ENCODE peak calls at places on chromosome 15, in eight cellular contexts. L is GM23248; W is fibroblast of pulmonary artery; S is upper lobe of right lung; R is heart left ventricle; B is fibroblast of the aortic adventitia; T is AG04450; C is CD4-positive, CD25-positive, alpha-beta regulatory T cell. H is an unnamed sample.

GRCh38 chr15:68957686-68958085 is 27.4 kb downstream of the SPESP1 start:
- DNase-seq in R (no peak), C (no peak), W (no peak), L (no peak), B (no peak), T (no peak), S (peak), H (no peak)

GRCh38 chr15:82850731-82851130 is 41.3 kb downstream of the WHAMM start:
- DNase-seq in W (no peak), B (no peak), C (no peak), S (no peak), T (no peak), L (no peak), R (no peak), H (peak)

GRCh38 chr15:84833447-84833846 is 16.3 kb downstream of the ALPK3 start:
- DNase-seq in L (peak), C (no peak), R (peak), W (peak), S (no peak), T (no peak), B (peak), H (no peak)

GRCh38 chr15:59199775-59200465 is 6.7 kb upstream of the LDHAL6B start:
- DNase-seq in C (no peak), L (peak), B (peak), W (peak), R (no peak), S (no peak), T (no peak), H (no peak)

GRCh38 chr15:52370010-52370409 is 74.4 kb upstream of the MYO5C start:
- DNase-seq in L (peak), T (no peak), W (no peak), S (no peak), R (no peak), B (no peak), C (no peak), H (no peak)

GRCh38 chr15:43070249-43070648 is 35.6 kb downstream of the UBR1 start:
- DNase-seq in W (no peak), B (no peak), R (no peak), S (no peak), L (no peak), C (no peak), T (no peak), H (no peak)

GRCh38 chr15:100875495-100875894 is 4.1 kb upstream of the ALDH1A3 start:
- DNase-seq in S (no peak), C (no peak), W (no peak), R (no peak), L (no peak), B (no peak), T (no peak), H (no peak)

GRCh38 chr15:76206325-76206976 is 104.8 kb downstream of the ETFA start:
- DNase-seq in R (peak), T (no peak), L (no peak), C (no peak), W (peak), S (peak), B (peak), H (no peak)

GRCh38 chr15:87849181-87849580 is 407.4 kb downstream of the NTRK3 start:
- DNase-seq in R (no peak), L (peak), B (peak), W (peak), C (no peak), S (no peak), T (no peak), H (no peak)

GRCh38 chr15:69807752-69808151 is 290.0 kb downstream of the TLE3 start:
- DNase-seq in W (peak), C (no peak), S (no peak), B (no peak), T (no peak), L (peak), R (no peak), H (no peak)

GRCh38 chr15:80695099-80695910 is at the start of gene ABHD17C:
- DNase-seq in S (peak), L (peak), W (peak), T (no peak), B (peak), C (peak), R (peak), H (no peak)

GRCh38 chr15:40843885-40844542 is at the start of gene SPINT1:
- DNase-seq in S (peak), R (no peak), L (peak), T (no peak), B (no peak), W (no peak), C (peak), H (no peak)

GRCh38 chr15:62972814-62973213 is 69.7 kb upstream of the TPM1 start:
- DNase-seq in C (no peak), R (no peak), W (peak), L (peak), B (peak), S (no peak), T (peak), H (no peak)

GRCh38 chr15:65338823-65339222 is 34.3 kb downstream of the RNU5B-1 start:
- DNase-seq in R (no peak), B (no peak), C (no peak), L (no peak), W (no peak), T (no peak), S (no peak), H (no peak)

GRCh38 chr15:80549191-80549590 is 145.0 kb downstream of the ARNT2 start:
- DNase-seq in B (peak), S (no peak), C (no peak), L (peak), W (peak), R (no peak), T (peak), H (no peak)

GRCh38 chr15:99909914-99910313 is 176.7 kb upstream of the LYSMD4 start:
- DNase-seq in R (no peak), C (no peak), S (no peak), W (no peak), T (no peak), L (peak), B (no peak), H (no peak)

GRCh38 chr15:34124656-34125055 is 22.8 kb downstream of the PGBD4 start:
- DNase-seq in W (no peak), B (no peak), R (no peak), L (no peak), T (no peak), S (no peak), C (no peak), H (no peak)

GRCh38 chr15:90934256-90934948 is 683 bp upstream of the UNC45A start:
- DNase-seq in B (peak), W (peak), T (peak), R (peak), C (peak), L (peak), S (peak), H (peak)

GRCh38 chr15:45458746-45459403 is 63.7 kb downstream of the SLC30A4 start:
- DNase-seq in S (no peak), C (peak), T (no peak), R (peak), B (peak), W (peak), L (peak), H (peak)
- H3K4me3 ChIP-seq in S (peak), C (peak), T (peak), R (peak), B (peak), W (peak), L (peak), H (peak)

GRCh38 chr15:98785796-98786581 is 137.7 kb downstream of the IGF1R start:
- DNase-seq in R (peak), S (no peak), W (no peak), L (no peak), T (no peak), C (no peak), B (no peak), H (peak)
- H3K4me3 ChIP-seq in R (no peak), S (no peak), W (no peak), L (no peak), T (no peak), C (no peak), B (no peak), H (no peak)

DNA sequence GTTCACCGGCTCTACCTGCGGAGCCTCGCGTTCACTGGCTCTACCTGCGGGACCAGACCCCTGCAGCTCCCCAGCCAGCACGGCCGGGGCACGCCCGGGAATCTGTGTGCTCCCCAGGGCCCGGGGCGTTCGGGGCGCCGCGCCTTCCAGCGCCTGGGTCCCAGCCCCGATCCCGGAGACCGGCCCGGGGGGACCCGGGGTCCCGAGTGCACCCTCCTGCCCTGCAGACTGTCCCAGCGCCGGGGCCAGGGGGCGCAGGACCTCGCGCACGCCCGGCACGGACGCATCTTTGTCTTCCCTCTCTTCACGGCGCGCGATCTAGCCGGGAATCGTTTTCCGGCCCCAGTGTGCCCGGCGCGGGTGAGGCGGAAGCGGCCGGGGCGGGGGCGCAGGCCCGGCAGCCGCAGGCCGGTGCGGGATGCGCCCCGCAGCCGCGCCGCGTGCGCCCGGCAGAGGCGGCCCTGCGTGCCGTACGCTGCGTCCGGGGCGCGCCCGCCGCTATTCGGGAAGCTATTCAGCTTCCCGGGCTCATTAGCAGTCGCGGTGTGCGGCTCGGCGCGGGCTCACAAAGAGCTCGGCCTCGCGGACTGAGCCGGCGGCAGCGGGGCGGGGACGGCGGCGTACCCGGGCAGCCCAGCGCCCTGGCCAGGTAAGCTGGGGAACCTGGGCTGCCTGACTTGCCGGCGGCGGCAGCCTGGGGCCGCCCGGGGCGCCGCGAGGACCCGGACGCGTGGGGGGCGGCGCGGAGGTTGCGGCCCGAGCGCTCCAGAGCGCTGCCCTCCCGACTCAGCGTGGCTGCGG is at the start of gene APBA2:
- DNase-seq in L (peak), B (peak), T (no peak), W (peak), S (no peak), R (no peak), C (peak), H (no peak)
- H3K4me3 ChIP-seq in L (peak), B (peak), T (peak), W (peak), S (peak), R (peak), C (no peak), H (peak)

GRCh38 chr15:57218826-57219576 is 157.3 kb upstream of the CGNL1 start:
- DNase-seq in W (peak), T (peak), B (peak), S (no peak), L (peak), R (no peak), C (no peak), H (peak)
- H3K4me3 ChIP-seq in W (peak), T (peak), B (peak), S (peak), L (peak), R (peak), C (no peak), H (no peak)

DNA sequence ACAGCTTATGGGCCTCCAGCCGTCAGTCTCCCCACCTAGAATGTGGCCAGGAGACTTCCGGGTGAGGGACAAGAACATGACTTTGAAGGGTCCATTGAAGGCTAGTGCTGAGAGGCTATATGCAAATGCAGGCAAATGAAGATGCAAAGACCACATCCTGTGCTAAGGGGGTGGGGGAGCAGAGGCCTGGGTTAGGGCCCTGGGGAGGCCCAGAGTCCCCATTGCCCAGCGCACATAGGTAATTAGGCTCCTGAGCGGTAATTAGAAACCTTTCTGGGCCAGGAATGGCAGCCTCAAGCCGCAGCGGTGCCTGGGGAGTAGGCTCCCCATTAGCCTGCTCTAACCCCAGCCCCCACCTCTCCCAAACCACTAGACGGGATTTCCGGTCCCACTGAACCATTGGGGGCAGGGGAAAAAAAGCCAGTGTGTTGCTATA is 6.9 kb downstream of the CSK start:
- DNase-seq in T (no peak), W (no peak), R (no peak), L (no peak), C (peak), S (no peak), B (no peak), H (peak)
- H3K4me3 ChIP-seq in T (no peak), W (no peak), R (no peak), L (no peak), C (peak), S (peak), B (no peak), H (peak)